ENCODE peak calls at places on chromosomes 12 and 14, in ten cellular contexts. W is fibroblast of lung; R is SK-MEL-5; U is GM12892; C is stimulated activated CD8-positive, alpha-beta memory T cell treated with anti-CD3 and anti-CD28 coated beads, Interleukin-15, amount 100 ng/mL, for 1 hour; H is stimulated activated CD4-positive, alpha-beta T cell treated with anti-CD3 and anti-CD28 coated beads, Interleukin-15, amount 100 ng/mL, for 1 hour; J is uterus; Q is Kasumi-1; A is nucleus accumbens; V is T47D. D is an unnamed sample.

GRCh38 chr14:67418368-67419174 is 6.6 kb upstream of the PLEK2 start:
- DNase-seq in H (no peak), U (no peak), C (no peak), R (no peak), Q (no peak), V (no peak), J (no peak), W (no peak), A (no peak), D (no peak)

GRCh38 chr12:130970165-130970907 is 16.6 kb downstream of the ADGRD1 start:
- DNase-seq in J (no peak), W (no peak), A (no peak), V (no peak), C (no peak), Q (no peak), R (no peak), U (no peak), H (no peak), D (peak)

GRCh38 chr12:99277566-99277965 is 370.0 kb upstream of the GARIN6 start:
- DNase-seq in U (no peak), W (no peak), R (peak), C (no peak), V (no peak), A (no peak), J (no peak), Q (no peak), H (no peak), D (no peak)

GRCh38 chr12:89376844-89377243 is 24.5 kb upstream of the DUSP6 start:
- DNase-seq in W (no peak), A (no peak), C (no peak), H (no peak), U (no peak), J (no peak), V (no peak), R (peak), Q (no peak), D (no peak)

GRCh38 chr12:80776706-80777105 is 60.0 kb downstream of the MYF5 start:
- DNase-seq in J (no peak), A (no peak), C (no peak), W (no peak), V (no peak), U (no peak), H (no peak), Q (no peak), R (no peak), D (no peak)

GRCh38 chr12:29497588-29497987 is at the start of gene OVCH1:
- DNase-seq in A (no peak), C (no peak), W (no peak), Q (no peak), J (no peak), H (no peak), R (no peak), U (no peak), V (no peak), D (no peak)

GRCh38 chr12:26028953-26029740 is 70.7 kb downstream of the RASSF8 start:
- DNase-seq in W (peak), C (no peak), V (peak), R (peak), U (peak), A (no peak), H (no peak), J (peak), Q (peak), D (no peak)

GRCh38 chr12:12501121-12501520 is 61.5 kb downstream of the DUSP16 start:
- DNase-seq in V (no peak), Q (no peak), A (no peak), R (no peak), J (no peak), H (no peak), U (no peak), W (no peak), C (no peak), D (no peak)

GRCh38 chr12:11347810-11348209 is 37.6 kb upstream of the PRB4 start:
- DNase-seq in W (no peak), H (no peak), C (no peak), V (no peak), J (no peak), R (peak), U (no peak), A (no peak), Q (peak), D (no peak)

GRCh38 chr12:113935459-113935858 is 30.7 kb downstream of the RBM19 start:
- DNase-seq in R (no peak), U (no peak), W (no peak), A (no peak), J (no peak), Q (no peak), H (no peak), C (no peak), V (no peak), D (no peak)

GRCh38 chr12:109592195-109592904 is 18.8 kb downstream of the MVK start:
- DNase-seq in H (no peak), J (no peak), U (no peak), W (no peak), Q (no peak), C (no peak), V (no peak), A (no peak), R (no peak), D (no peak)

GRCh38 chr12:48961331-48961730 is 4.0 kb upstream of the ARF3 start:
- DNase-seq in A (no peak), H (no peak), U (no peak), C (no peak), W (no peak), R (no peak), J (no peak), V (no peak), Q (no peak), D (no peak)

GRCh38 chr12:52622349-52622748 is 4.0 kb upstream of the KRT73 start:
- DNase-seq in R (no peak), C (no peak), U (no peak), V (no peak), H (no peak), Q (no peak), W (no peak), A (no peak), J (no peak), D (no peak)

GRCh38 chr14:101113835-101114725 is 210.6 kb upstream of the RTL1 start:
- DNase-seq in A (no peak), Q (no peak), J (no peak), C (no peak), H (no peak), R (no peak), V (no peak), U (no peak), W (no peak), D (no peak)

GRCh38 chr14:94008234-94008633 is 11.1 kb downstream of the CCDC197 start:
- DNase-seq in Q (no peak), R (no peak), J (no peak), W (no peak), A (no peak), U (no peak), V (no peak), H (no peak), C (no peak), D (no peak)

D was measured in upper lobe of left lung.